ENCODE peak calls at places on chromosomes 4 and X, in ten cellular contexts. Z is uterus; N is body of pancreas; L is heart left ventricle; A is effector memory CD4-positive, alpha-beta T cell; S is mammary epithelial cell; B is colonic mucosa; E is neuronal stem cell; G is right cardiac atrium; U is CD8-positive, alpha-beta T cell. T is an unnamed sample. For H3K4me1, the result is how much of the 10 kb centered on the place peaks cover.

GRCh38 chrX:1031521-1032430 is 180.7 kb downstream of the CRLF2 start:
- DNase-seq in S (no peak), B (no peak), L (no peak), U (no peak), A (no peak), G (no peak), E (no peak), N (no peak), Z (no peak), T (no peak)

GRCh38 chr4:108370826-108371225 is 202.1 kb upstream of the LEF1 start:
- DNase-seq in U (no peak), N (no peak), Z (no peak), L (no peak), S (no peak), A (no peak), G (no peak), B (no peak), E (no peak), T (no peak)

GRCh38 chr4:152983221-152983620 is 47.1 kb downstream of the FHDC1 start:
- DNase-seq in A (no peak), S (no peak), L (no peak), U (no peak), Z (no peak), N (no peak), G (no peak), B (no peak), E (no peak), T (no peak)

GRCh38 chr4:90060039-90060438 is 67.2 kb upstream of the CCSER1 start:
- DNase-seq in A (no peak), L (no peak), B (no peak), S (no peak), G (no peak), E (no peak), N (no peak), U (no peak), Z (no peak), T (no peak)

GRCh38 chr4:77007358-77008230 is 58.0 kb downstream of the SEPTIN11 start:
- DNase-seq in Z (no peak), U (peak), S (peak), G (no peak), E (no peak), L (no peak), B (no peak), N (no peak), A (no peak), T (no peak)

GRCh38 chrX:123986377-123986776 is 24.9 kb downstream of the STAG2 start:
- DNase-seq in A (no peak), B (no peak), E (no peak), N (no peak), Z (no peak), S (no peak), U (no peak), L (no peak), G (no peak), T (no peak)

GRCh38 chrX:45824471-45824870 is 623.8 kb upstream of the DIPK2B start:
- DNase-seq in U (peak), S (peak), L (no peak), E (no peak), A (no peak), G (peak), B (no peak), Z (peak), N (peak), T (no peak)

GRCh38 chr4:112523764-112524505 is 8.0 kb upstream of the NEUROG2 start:
- DNase-seq in Z (no peak), U (peak), N (peak), S (peak), L (no peak), A (peak), G (peak), E (peak), B (peak), T (no peak)

GRCh38 chr4:76803522-76803921 is 94.4 kb downstream of the SOWAHB start:
- DNase-seq in B (no peak), S (peak), L (no peak), E (no peak), U (no peak), N (no peak), G (no peak), A (no peak), Z (peak), T (no peak)

GRCh38 chrX:150159537-150159936 is 203.6 kb upstream of the MAMLD1 start:
- DNase-seq in N (no peak), L (no peak), E (no peak), B (no peak), U (no peak), G (no peak), S (no peak), A (no peak), Z (no peak), T (no peak)

GRCh38 chr4:23242962-23243361 is 550.2 kb downstream of the GBA3 start:
- DNase-seq in G (no peak), Z (no peak), A (no peak), N (no peak), S (no peak), L (no peak), B (no peak), E (no peak), U (no peak), T (no peak)

GRCh38 chr4:106494066-106494465 is 125.5 kb upstream of the GIMD1 start:
- DNase-seq in A (no peak), B (no peak), Z (no peak), U (no peak), S (peak), L (no peak), N (no peak), E (no peak), G (no peak), T (no peak)

GRCh38 chr4:147739239-147739823 is 7.4 kb downstream of the ARHGAP10 start:
- DNase-seq in G (no peak), A (no peak), N (no peak), E (no peak), L (no peak), B (no peak), U (no peak), Z (no peak), S (no peak), T (no peak)

GRCh38 chr4:99657801-99658200 is at the start of gene C4orf54:
- DNase-seq in E (no peak), U (no peak), A (no peak), N (no peak), S (peak), B (no peak), L (no peak), Z (no peak), G (no peak), T (no peak)

GRCh38 chrX:21747523-21747922 is 10.4 kb downstream of the SMPX start:
- DNase-seq in S (no peak), A (no peak), Z (no peak), G (no peak), B (no peak), N (no peak), E (no peak), L (no peak), U (no peak), T (no peak)

GRCh38 chr4:67885727-67886126 is 1.9 kb upstream of the TMPRSS11D start:
- DNase-seq in N (no peak), A (no peak), B (no peak), L (no peak), G (no peak), E (no peak), U (no peak), Z (no peak), S (peak), T (no peak)

GRCh38 chr4:1113311-1114009 is at the start of gene RNF212:
- DNase-seq in G (peak), Z (no peak), L (no peak), N (peak), S (no peak), E (no peak), U (peak), A (peak), B (peak), T (peak)

GRCh38 chrX:134462927-134463326 is 3.0 kb downstream of the HPRT1 start:
- DNase-seq in S (no peak), L (no peak), N (no peak), B (no peak), Z (no peak), G (no peak), E (no peak), U (no peak), A (no peak), T (no peak)

GRCh38 chrX:153766098-153766817 is 2.2 kb downstream of the PLXNB3 start:
- DNase-seq in U (peak), G (peak), S (peak), N (no peak), A (no peak), E (no peak), B (no peak), L (no peak), Z (peak), T (no peak)

GRCh38 chr4:123599920-123600394 is 203.4 kb downstream of the SPRY1 start:
- DNase-seq in S (no peak), Z (peak), E (peak), N (peak), B (peak), U (peak), G (peak), A (peak), L (peak), T (peak)

GRCh38 chr4:52997132-52997416 is 135.0 kb downstream of the RASL11B start:
- DNase-seq in Z (no peak), A (no peak), N (no peak), U (no peak), L (no peak), B (no peak), S (no peak), G (no peak), E (no peak), T (no peak)

GRCh38 chrX:15356444-15356843 is 21.1 kb upstream of the PIGA start:
- DNase-seq in L (no peak), U (no peak), Z (no peak), G (no peak), A (no peak), N (no peak), E (no peak), S (no peak), B (no peak), T (no peak)

GRCh38 chr4:153409924-153410501 is 56.1 kb upstream of the TMEM131L start:
- DNase-seq in B (no peak), E (peak), Z (no peak), G (no peak), S (no peak), U (no peak), L (no peak), N (no peak), A (no peak), T (no peak)

GRCh38 chr4:111064342-111064993 is 441.6 kb upstream of the PITX2 start:
- DNase-seq in G (no peak), S (peak), N (no peak), L (no peak), A (no peak), Z (no peak), U (no peak), E (no peak), B (no peak), T (no peak)

GRCh38 chrX:69022430-69022829 is 142.8 kb downstream of the PJA1 start:
- DNase-seq in S (no peak), E (no peak), U (no peak), L (no peak), N (no peak), G (no peak), A (no peak), B (no peak), Z (no peak), T (no peak)
- H3K4me1 ChIP-seq in S (under half), E (under half), U (under half), L (under half), N (under half), G (under half), A (under half), B (under half), Z (under half), T (under half)

GRCh38 chr4:165426769-165427168 is 48.0 kb downstream of the CPE start:
- DNase-seq in A (no peak), S (no peak), N (no peak), G (no peak), B (no peak), Z (no peak), U (no peak), L (no peak), E (no peak), T (no peak)
- H3K27ac ChIP-seq in A (no peak), S (no peak), N (no peak), G (no peak), B (no peak), Z (no peak), U (no peak), L (no peak), E (no peak), T (no peak)

DNA sequence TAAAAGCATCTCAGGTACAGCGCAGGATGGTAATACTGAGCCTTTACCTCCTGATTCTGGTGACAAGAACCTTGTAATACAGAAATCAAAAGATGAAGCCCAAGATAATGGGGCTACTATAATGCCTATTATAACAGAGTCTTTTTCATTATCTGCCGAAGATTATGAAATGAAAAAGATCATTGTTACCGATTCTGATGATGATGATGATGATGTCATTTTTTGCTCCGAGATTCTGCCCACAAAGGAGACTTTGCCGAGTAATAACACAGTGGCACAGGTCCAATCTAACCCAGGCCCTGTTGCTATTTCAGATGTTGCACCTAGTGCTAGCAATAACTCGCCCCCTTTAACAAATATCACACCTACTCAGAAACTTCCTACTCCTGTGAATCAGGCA is 3.2 kb downstream of the ZBTB33 start:
- DNase-seq in G (no peak), L (no peak), B (no peak), U (no peak), A (no peak), S (no peak), Z (no peak), N (no peak), E (no peak), T (no peak)
- H3K4me3 ChIP-seq in G (no peak), L (no peak), B (no peak), U (no peak), A (no peak), S (no peak), Z (no peak), N (no peak), E (no peak), T (no peak)

DNA sequence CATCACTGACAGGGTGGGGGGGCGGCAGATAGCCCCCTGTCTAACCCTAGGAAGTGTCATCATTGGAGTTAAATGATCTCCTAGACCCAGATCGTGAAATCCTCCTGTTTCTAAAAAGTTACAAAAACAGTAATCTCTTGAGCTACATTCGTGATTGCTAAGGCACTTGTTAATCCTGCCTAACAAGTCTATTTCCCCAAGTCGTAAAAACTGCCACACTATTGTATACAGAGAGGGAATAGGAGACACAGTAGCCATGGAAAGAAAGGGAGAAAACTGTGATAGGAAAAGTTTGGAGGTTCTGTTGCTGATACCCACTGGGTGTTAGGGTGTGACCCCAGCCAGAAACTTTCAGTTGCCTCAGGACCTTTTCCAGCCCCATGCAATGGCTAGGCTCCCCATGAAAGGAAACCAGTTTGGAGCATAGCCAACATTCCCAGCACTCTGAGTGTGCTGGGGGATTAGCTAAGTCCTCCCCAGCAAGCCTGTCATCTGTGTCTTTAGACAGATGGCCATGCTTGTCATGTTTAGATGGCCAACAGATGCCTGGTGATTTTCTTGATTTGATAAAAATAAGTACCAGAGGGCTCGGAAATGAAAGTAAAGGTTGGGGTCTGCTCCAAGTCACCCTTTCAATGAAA is 63.2 kb upstream of the ANXA10 start:
- DNase-seq in U (no peak), L (no peak), E (no peak), Z (no peak), G (no peak), B (no peak), N (no peak), S (peak), A (no peak), T (no peak)
- H3K4me1 ChIP-seq in U (under half), L (under half), E (under half), Z (under half), G (under half), B (under half), N (under half), S (under half), A (under half), T (under half)

DNA sequence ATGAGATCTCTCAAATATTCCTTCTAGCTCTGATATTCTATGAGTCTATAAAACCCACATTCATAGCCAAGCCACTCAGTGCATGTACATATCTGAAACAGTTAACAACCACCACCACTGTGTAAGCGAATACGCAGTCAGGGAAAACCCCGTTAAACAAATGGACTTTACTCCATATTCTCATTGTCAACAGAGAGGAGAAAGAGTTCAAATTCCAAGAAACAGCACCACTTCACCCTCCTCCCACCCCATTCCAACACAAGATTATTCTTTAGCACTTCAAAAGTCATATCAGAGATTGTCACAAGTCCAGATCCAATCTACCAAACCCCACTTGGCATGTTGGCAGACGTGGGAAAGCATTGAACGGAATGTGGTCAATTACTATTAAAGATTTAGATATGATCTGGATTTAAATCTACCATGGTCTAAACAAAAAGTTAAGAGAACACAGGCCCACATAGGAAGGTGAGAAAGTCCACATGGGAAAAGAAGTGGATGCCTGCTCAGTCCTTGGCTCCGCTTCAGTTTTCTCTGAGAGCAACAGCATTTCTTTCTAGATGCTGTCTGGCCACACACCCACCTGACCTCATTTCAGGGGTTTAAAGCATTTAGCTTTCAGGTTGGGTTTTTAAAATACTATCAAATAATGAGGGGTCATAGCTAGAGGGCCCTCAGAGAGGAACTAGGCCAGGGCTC is 39.8 kb upstream of the KLHL13 start:
- DNase-seq in A (no peak), L (no peak), B (peak), S (no peak), Z (no peak), U (no peak), G (no peak), N (no peak), E (no peak), T (no peak)
- H3K27ac ChIP-seq in A (no peak), L (no peak), B (peak), S (no peak), Z (no peak), U (no peak), G (no peak), N (peak), E (no peak), T (no peak)

GRCh38 chr4:185344743-185345538 is 50.8 kb downstream of the LRP2BP start:
- DNase-seq in G (no peak), U (no peak), B (no peak), L (no peak), E (no peak), N (no peak), A (no peak), Z (no peak), S (no peak), T (no peak)
- H3K4me3 ChIP-seq in G (no peak), U (no peak), B (no peak), L (no peak), E (no peak), N (no peak), A (no peak), Z (no peak), S (no peak), T (no peak)

GRCh38 chr4:81566076-81566663 is 94.5 kb upstream of the RASGEF1B start:
- DNase-seq in B (no peak), Z (no peak), U (no peak), L (peak), G (no peak), S (no peak), N (no peak), E (no peak), A (no peak), T (no peak)

GRCh38 chr4:81571105-81571504 is 99.4 kb upstream of the RASGEF1B start:
- DNase-seq in E (no peak), S (peak), N (no peak), B (no peak), A (no peak), L (no peak), U (no peak), G (no peak), Z (no peak), T (no peak)

GRCh38 chr4:81564025-81564424 is 92.3 kb upstream of the RASGEF1B start:
- DNase-seq in S (no peak), U (no peak), A (no peak), G (no peak), N (no peak), Z (no peak), L (no peak), B (no peak), E (no peak), T (no peak)

GRCh38 chr4:81562093-81562492 is 90.4 kb upstream of the RASGEF1B start:
- DNase-seq in L (no peak), A (no peak), Z (no peak), E (no peak), S (no peak), G (no peak), U (no peak), B (no peak), N (no peak), T (no peak)

DNA sequence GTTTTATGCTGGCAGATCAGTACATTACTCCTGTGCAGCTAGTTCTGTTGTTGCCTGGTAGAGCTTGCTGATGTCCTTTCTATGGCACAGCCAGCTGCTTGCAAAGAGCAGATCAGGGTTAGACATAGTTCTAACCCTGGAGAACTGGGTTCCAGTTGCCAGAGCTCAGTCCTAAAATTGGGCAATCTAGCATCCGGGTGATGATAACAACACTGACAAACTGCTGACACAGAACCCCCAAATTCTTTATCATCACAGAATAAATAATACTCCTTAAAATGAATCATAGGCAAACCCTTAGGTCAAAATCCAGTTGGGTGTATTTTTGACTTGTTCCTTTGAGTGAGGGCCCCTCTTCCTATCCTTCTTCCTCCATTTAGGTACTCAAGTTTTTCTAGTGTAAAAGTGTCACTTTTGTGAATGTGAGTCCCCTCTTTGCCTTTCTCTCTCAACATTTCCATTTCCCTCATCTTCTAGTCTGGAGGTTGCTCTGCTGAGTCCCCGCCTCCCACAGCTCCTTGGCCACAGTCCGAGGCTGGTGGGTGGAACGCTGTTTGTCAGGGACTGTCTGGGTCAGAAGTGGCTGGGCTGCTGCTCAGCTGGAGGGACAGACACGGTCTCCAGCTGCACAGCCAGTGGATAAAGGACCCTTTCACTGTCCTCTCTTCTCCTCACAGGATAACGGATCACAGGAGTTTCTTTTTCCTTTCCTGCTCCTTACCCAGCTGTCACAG is 93.6 kb upstream of the RASGEF1B start:
- DNase-seq in S (no peak), N (peak), B (peak), G (peak), U (no peak), Z (peak), E (peak), A (no peak), L (peak), T (peak)
- H3K4me1 ChIP-seq in S (under half), N (under half), B (under half), G (under half), U (under half), Z (under half), E (under half), A (under half), L (under half), T (under half)